ENCODE peak calls at places on chromosomes 7 and 10, in ten cellular contexts. U, O, D, Q, F, A, S, T, X and P are unnamed samples.

GRCh38 chr7:55075464-55075971 is 56.7 kb downstream of the EGFR start:
- DNase-seq in U (peak), O (no peak), D (no peak), Q (no peak), F (no peak), A (no peak), S (no peak), T (no peak), X (no peak), P (no peak)

GRCh38 chr10:88624840-88625239 is 38.3 kb downstream of the LIPJ start:
- DNase-seq in U (no peak), O (no peak), D (no peak), Q (no peak), F (no peak), A (no peak), S (no peak), T (no peak), X (no peak), P (no peak)

GRCh38 chr10:117476716-117477115 is 65.8 kb upstream of the EMX2 start:
- DNase-seq in U (no peak), O (no peak), D (no peak), Q (no peak), F (no peak), A (no peak), S (no peak), T (no peak), X (no peak), P (no peak)

GRCh38 chr10:102627446-102628293 is 16.6 kb upstream of the TRIM8 start:
- DNase-seq in U (peak), O (no peak), D (no peak), Q (no peak), F (no peak), A (no peak), S (no peak), T (no peak), X (peak), P (no peak)

GRCh38 chr7:94355389-94355788 is 39.3 kb upstream of the COL1A2 start:
- DNase-seq in U (peak), O (no peak), D (no peak), Q (no peak), F (no peak), A (no peak), S (no peak), T (no peak), X (no peak), P (no peak)

GRCh38 chr10:97096327-97097153 is 89.2 kb downstream of the SLIT1 start:
- DNase-seq in U (no peak), O (no peak), D (no peak), Q (no peak), F (no peak), A (peak), S (no peak), T (no peak), X (no peak), P (peak)

GRCh38 chr7:101843293-101844271 is 26.2 kb downstream of the CUX1 start:
- DNase-seq in U (no peak), O (no peak), D (no peak), Q (no peak), F (no peak), A (no peak), S (no peak), T (no peak), X (no peak), P (no peak)

GRCh38 chr7:112995091-112995824 is 91.4 kb downstream of the GPR85 start:
- DNase-seq in U (peak), O (no peak), D (no peak), Q (no peak), F (no peak), A (no peak), S (no peak), T (no peak), X (no peak), P (no peak)